ENCODE peak calls at places on chromosomes 4 and X, in six cellular contexts. K is HFF-Myc, P is thyroid gland, O is fibroblast of the aortic adventitia, L is H9, M is endothelial cell. W is an unnamed sample.
A peak's percentile ranks its signal among the peaks of the same experiment; 100 is the strongest.

GRCh38 chrX:56564921-56565861 is 1.8 kb downstream of the UBQLN2 start:
- DNase-seq in P (no peak), K (no peak), O (no peak), M (no peak), L (no peak), W (no peak)

GRCh38 chr4:182177166-182177565 is 66.0 kb upstream of the TENM3 start:
- DNase-seq in O (no peak), L (no peak), K (no peak), M (no peak), P (no peak), W (no peak)

GRCh38 chr4:128159967-128160366 is 98.9 kb downstream of the LARP1B start:
- DNase-seq in L (no peak), K (peak; percentile 30), P (no peak), M (no peak), O (no peak), W (no peak)

GRCh38 chr4:42371306-42372063 is 25.8 kb upstream of the SHISA3 start:
- DNase-seq in M (no peak), K (peak; percentile 2), O (peak; percentile 87), L (no peak), P (peak; percentile 10), W (no peak)

GRCh38 chrX:131802836-131803626 is 220.1 kb upstream of the STK26 start:
- DNase-seq in L (no peak), O (peak; percentile 90), K (no peak), M (no peak), P (no peak), W (no peak)

GRCh38 chr4:139054791-139055376 is 39.3 kb downstream of the NOCT start:
- DNase-seq in K (no peak), L (no peak), M (no peak), O (peak; percentile 34), P (no peak), W (no peak)

GRCh38 chr4:15078682-15079642 is 76.7 kb downstream of the CPEB2 start:
- DNase-seq in K (no peak), P (no peak), M (no peak), O (peak; percentile 69), L (no peak), W (no peak)

GRCh38 chrX:78314561-78314960 is 12.8 kb downstream of the CYSLTR1 start:
- DNase-seq in O (no peak), K (no peak), L (no peak), M (no peak), P (no peak), W (no peak)

GRCh38 chrX:80876877-80877276 is 67.2 kb upstream of the BRWD3 start:
- DNase-seq in O (peak; percentile 68), K (no peak), M (no peak), L (no peak), P (no peak), W (no peak)

GRCh38 chrX:115409551-115409950 is 120.0 kb downstream of the LUZP4 start:
- DNase-seq in K (no peak), L (no peak), O (peak; percentile 80), P (no peak), M (no peak), W (no peak)

GRCh38 chrX:109155161-109155560 is 326.7 kb downstream of the GUCY2F start:
- DNase-seq in L (no peak), K (no peak), O (no peak), M (no peak), P (no peak), W (no peak)

GRCh38 chr4:184825394-184826314 is at the start of gene ACSL1:
- DNase-seq in P (peak; percentile 83), O (peak; percentile 63), L (peak; percentile 71), K (no peak), M (peak; percentile 68), W (peak; percentile 62)

GRCh38 chr4:137310593-137311490 is 221.5 kb downstream of the PCDH18 start:
- DNase-seq in K (peak; percentile 81), O (peak; percentile 93), M (no peak), L (no peak), P (no peak), W (no peak)

GRCh38 chr4:91058345-91058744 is 931.2 kb downstream of the CCSER1 start:
- DNase-seq in P (no peak), O (no peak), K (no peak), M (no peak), L (no peak), W (no peak)

GRCh38 chr4:154164931-154165839 is 326.4 kb downstream of the DCHS2 start:
- DNase-seq in M (no peak), K (peak; percentile 72), L (no peak), P (no peak), O (peak; percentile 96), W (no peak)

GRCh38 chr4:68917016-68917415 is 34.6 kb downstream of the UGT2A3 start:
- DNase-seq in O (no peak), L (no peak), M (no peak), K (no peak), P (no peak), W (no peak)

GRCh38 chrX:41781500-41781899 is 57.5 kb downstream of the GPR82 start:
- DNase-seq in O (peak; percentile 61), M (peak; percentile 4), L (no peak), K (no peak), P (no peak), W (no peak)

GRCh38 chr4:54687887-54688841 is 30.4 kb downstream of the KIT start:
- DNase-seq in K (no peak), M (no peak), O (no peak), P (peak; percentile 81), L (no peak), W (no peak)

GRCh38 chrX:38856670-38857069 is 55.4 kb downstream of the MID1IP1 start:
- DNase-seq in L (no peak), O (no peak), P (no peak), M (no peak), K (no peak), W (no peak)

GRCh38 chr4:26813698-26814097 is 46.9 kb upstream of the STIM2 start:
- DNase-seq in P (peak; percentile 76), M (no peak), K (no peak), L (no peak), O (no peak), W (no peak)

GRCh38 chr4:153573881-153574807 is 108.0 kb downstream of the TMEM131L start:
- DNase-seq in P (peak; percentile 58), O (peak; percentile 92), M (peak; percentile 18), L (no peak), K (peak; percentile 65), W (no peak)

GRCh38 chr4:73721419-73721818 is 18.9 kb upstream of the CXCL8 start:
- DNase-seq in K (peak; percentile 41), L (no peak), M (no peak), P (no peak), O (peak; percentile 92), W (no peak)

GRCh38 chrX:103175944-103176753 is 38.8 kb upstream of the BEX4 start:
- DNase-seq in M (peak; percentile 59), O (peak; percentile 62), P (peak; percentile 56), K (no peak), L (peak; percentile 46), W (peak; percentile 63)

GRCh38 chrX:149487292-149487691 is 17.8 kb downstream of the IDS start:
- DNase-seq in K (no peak), L (no peak), P (no peak), O (no peak), M (no peak), W (no peak)
- TF ChIP-seq CTCF in K (peak; percentile 23), L (peak; percentile 46), P (no peak), O (peak; percentile 28), M (no peak), W (peak; percentile 32)

DNA sequence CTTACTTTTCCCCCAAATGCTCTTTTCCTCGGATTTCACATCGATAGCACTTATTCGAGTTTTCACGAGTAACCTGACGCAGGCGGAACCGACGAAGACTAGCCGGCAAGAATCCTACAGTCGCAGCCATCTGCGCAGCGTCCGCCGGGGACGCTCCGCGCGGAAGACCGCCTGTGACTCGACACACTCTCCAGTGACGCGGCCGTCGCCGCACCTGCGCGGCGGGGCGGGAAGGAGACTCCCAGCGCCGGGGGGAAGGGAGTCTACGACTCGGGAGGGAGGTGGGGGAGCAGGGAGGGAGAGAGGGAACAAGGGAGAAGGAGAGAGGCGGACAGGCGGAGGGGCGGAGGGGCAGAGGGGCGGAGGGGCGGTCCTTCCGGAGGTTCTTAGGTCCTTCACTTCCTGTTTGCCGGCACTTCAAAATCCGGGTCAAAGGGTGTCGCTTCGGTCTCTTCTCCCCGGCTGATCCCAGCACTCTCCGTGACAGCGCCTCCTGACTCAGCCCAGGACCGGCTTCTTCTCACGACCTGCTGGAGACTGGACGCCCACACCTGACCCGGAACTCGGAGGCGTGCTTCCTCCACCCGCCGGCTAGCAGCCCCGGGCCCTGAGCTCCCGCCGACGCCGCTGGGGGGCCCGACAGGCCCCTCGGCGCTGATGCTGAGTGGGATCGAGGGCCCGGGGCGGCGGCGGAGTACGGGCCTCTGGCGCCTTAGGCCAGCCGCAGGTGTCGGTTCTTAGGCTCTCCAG is at the start of gene USP38:
- DNase-seq in K (peak; percentile 78), O (peak; percentile 90), L (peak; percentile 95), P (peak; percentile 96), M (peak; percentile 81), W (peak; percentile 75)
- TF ChIP-seq CTCF in K (no peak), O (peak; percentile 44), L (no peak), P (peak; percentile 30), M (no peak), W (no peak)

GRCh38 chr4:159443975-159444374 is 341.1 kb downstream of the RAPGEF2 start:
- DNase-seq in O (no peak), K (no peak), M (no peak), P (no peak), L (no peak), W (no peak)

GRCh38 chr4:159447296-159447695 is 344.4 kb downstream of the RAPGEF2 start:
- DNase-seq in L (no peak), O (peak; percentile 74), M (no peak), P (no peak), K (no peak), W (no peak)

GRCh38 chr4:159445671-159446070 is 342.8 kb downstream of the RAPGEF2 start:
- DNase-seq in O (no peak), M (no peak), L (no peak), K (no peak), P (no peak), W (no peak)

GRCh38 chr4:159444668-159445067 is 341.8 kb downstream of the RAPGEF2 start:
- DNase-seq in O (peak; percentile 11), K (no peak), P (no peak), M (no peak), L (no peak), W (no peak)

DNA sequence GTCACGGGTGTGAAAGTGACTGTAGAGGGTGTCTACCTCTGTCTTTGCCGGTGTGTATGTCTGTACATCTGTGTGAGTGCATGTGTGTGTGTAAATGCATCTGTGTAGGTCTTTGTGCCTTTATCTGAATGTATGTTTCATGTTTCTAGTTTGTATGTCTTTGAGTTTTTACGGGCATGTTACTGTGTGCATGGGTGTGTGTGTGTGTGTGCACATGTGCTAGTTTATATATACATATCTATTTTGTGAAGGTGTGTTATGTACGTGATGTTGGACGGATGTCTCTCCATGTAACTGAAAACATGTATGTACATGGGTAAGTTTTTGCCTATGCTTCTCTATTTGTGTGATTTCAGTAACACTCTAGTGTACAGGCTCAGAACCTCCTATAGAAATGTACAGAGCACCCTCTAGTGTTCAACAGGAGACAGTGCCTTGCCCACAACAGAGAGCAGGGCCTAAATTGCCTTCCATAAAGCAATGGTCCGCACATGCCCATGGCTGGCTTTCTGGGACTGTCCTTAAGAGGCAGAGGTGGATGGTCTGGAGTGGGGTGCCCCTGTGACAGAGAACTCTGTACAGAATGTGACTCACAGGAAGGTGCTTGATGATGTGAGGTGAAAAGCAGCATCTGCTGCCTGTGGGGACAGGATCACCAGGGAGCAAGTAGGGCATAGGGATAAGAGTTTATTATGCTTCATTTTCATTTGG is 343.5 kb downstream of the RAPGEF2 start:
- DNase-seq in M (peak; percentile 42), O (peak; percentile 82), K (peak; percentile 66), L (peak; percentile 50), P (peak; percentile 11), W (peak; percentile 41)
- TF ChIP-seq CTCF in M (peak; percentile 60), O (peak; percentile 95), K (peak; percentile 90), L (peak; percentile 85), P (peak; percentile 76), W (peak; percentile 90)

GRCh38 chr4:140600408-140600807 is 31.6 kb upstream of the UCP1 start:
- DNase-seq in P (no peak), M (no peak), L (no peak), K (no peak), O (no peak), W (no peak)

GRCh38 chr4:140595065-140595464 is 26.3 kb upstream of the UCP1 start:
- DNase-seq in P (peak; percentile 37), O (peak; percentile 25), M (no peak), K (no peak), L (peak; percentile 77), W (no peak)
- TF ChIP-seq CTCF in P (peak; percentile 72), O (peak; percentile 64), M (no peak), K (peak; percentile 45), L (peak; percentile 84), W (no peak)